ENCODE peak calls at places on chromosomes 5 and 9, in ten cellular contexts. D is left ventricle myocardium inferior, U is fibroblast of pulmonary artery, S is fibroblast of lung, K is mammary epithelial cell, F is hepatocyte, Y is cardiac fibroblast, Q is upper lobe of right lung, J is lung, O is psoas muscle. T is an unnamed sample.

GRCh38 chr9:133460405-133461175 is 812 bp downstream of the CACFD1 start:
- DNase-seq in D (no peak), U (peak), S (peak), K (peak), F (peak), Y (no peak), Q (peak), J (peak), O (no peak), T (no peak)

GRCh38 chr9:100170556-100170955 is 71.5 kb downstream of the INVS start:
- DNase-seq in D (no peak), U (no peak), S (no peak), K (peak), F (no peak), Y (peak), Q (no peak), J (no peak), O (no peak), T (peak)

GRCh38 chr5:35857606-35858205 is 1.0 kb downstream of the IL7R start:
- DNase-seq in D (no peak), U (peak), S (peak), K (peak), F (no peak), Y (peak), Q (no peak), J (no peak), O (no peak), T (peak)

GRCh38 chr9:120708526-120709224 is 5.6 kb downstream of the MEGF9 start:
- DNase-seq in D (no peak), U (peak), S (peak), K (peak), F (no peak), Y (peak), Q (no peak), J (no peak), O (no peak), T (peak)

GRCh38 chr5:76252437-76252836 is 150.6 kb upstream of the IQGAP2 start:
- DNase-seq in D (no peak), U (no peak), S (no peak), K (peak), F (no peak), Y (no peak), Q (no peak), J (no peak), O (no peak), T (no peak)

GRCh38 chr5:116521173-116521872 is 53.3 kb downstream of the SEMA6A start:
- DNase-seq in D (peak), U (peak), S (peak), K (peak), F (no peak), Y (peak), Q (no peak), J (no peak), O (peak), T (no peak)

GRCh38 chr5:172903790-172904189 is 55.4 kb upstream of the RPL26L1 start:
- DNase-seq in D (no peak), U (peak), S (peak), K (peak), F (peak), Y (peak), Q (no peak), J (no peak), O (peak), T (peak)

GRCh38 chr5:147460380-147460779 is 49.5 kb downstream of the DPYSL3 start:
- DNase-seq in D (no peak), U (no peak), S (no peak), K (no peak), F (no peak), Y (no peak), Q (no peak), J (no peak), O (no peak), T (no peak)

GRCh38 chr5:493758-494157 is 30.5 kb downstream of the SLC9A3 start:
- DNase-seq in D (no peak), U (no peak), S (no peak), K (no peak), F (no peak), Y (no peak), Q (no peak), J (no peak), O (no peak), T (no peak)

GRCh38 chr9:129981180-129981907 is 61.6 kb downstream of the FNBP1 start:
- DNase-seq in D (peak), U (peak), S (peak), K (no peak), F (peak), Y (peak), Q (no peak), J (no peak), O (no peak), T (no peak)

GRCh38 chr9:125763373-125763772 is 16.2 kb downstream of the PBX3 start:
- DNase-seq in D (no peak), U (peak), S (peak), K (peak), F (peak), Y (peak), Q (no peak), J (no peak), O (no peak), T (peak)

GRCh38 chr5:104213216-104213615 is 650.6 kb upstream of the NUDT12 start:
- DNase-seq in D (no peak), U (no peak), S (no peak), K (no peak), F (no peak), Y (no peak), Q (no peak), J (no peak), O (no peak), T (no peak)

GRCh38 chr5:10987881-10988504 is 227.0 kb upstream of the DAP start:
- DNase-seq in D (peak), U (peak), S (no peak), K (peak), F (peak), Y (peak), Q (peak), J (peak), O (peak), T (peak)

GRCh38 chr5:7868427-7868772 is 431 bp downstream of the FASTKD3 start:
- DNase-seq in D (no peak), U (no peak), S (no peak), K (no peak), F (no peak), Y (peak), Q (no peak), J (no peak), O (no peak), T (no peak)

GRCh38 chr9:3401556-3401955 is 124.2 kb downstream of the RFX3 start:
- DNase-seq in D (no peak), U (no peak), S (no peak), K (peak), F (no peak), Y (no peak), Q (no peak), J (no peak), O (no peak), T (no peak)

GRCh38 chr5:54643679-54644078 is 126.1 kb downstream of the SNX18 start:
- DNase-seq in D (no peak), U (peak), S (peak), K (peak), F (no peak), Y (peak), Q (no peak), J (no peak), O (no peak), T (peak)

GRCh38 chr9:1170918-1171317 is 120.8 kb downstream of the DMRT2 start:
- DNase-seq in D (no peak), U (no peak), S (no peak), K (no peak), F (no peak), Y (no peak), Q (no peak), J (no peak), O (no peak), T (no peak)
- H3K4me3 ChIP-seq in D (no peak), U (no peak), S (no peak), K (no peak), F (no peak), Y (no peak), Q (no peak), J (no peak), O (no peak), T (no peak)

DNA sequence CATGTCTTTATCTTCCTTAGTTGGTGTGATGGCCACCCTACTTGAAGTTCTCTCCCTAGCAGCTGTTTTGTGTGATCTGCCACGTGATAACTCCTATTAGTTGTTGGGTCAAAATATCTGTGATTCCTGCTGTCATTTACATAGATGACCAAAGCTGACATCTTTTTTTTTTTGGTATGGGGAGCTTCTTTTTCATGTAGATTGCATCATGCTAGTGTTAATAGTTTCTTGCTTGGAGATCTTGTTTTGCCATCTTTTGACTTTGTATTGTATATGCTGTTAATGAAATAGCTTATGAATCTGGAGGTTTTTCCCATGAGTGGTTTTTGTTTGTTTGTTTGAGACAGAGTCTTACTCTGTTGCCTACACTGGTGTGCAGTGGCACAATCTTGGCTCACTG is 243.8 kb downstream of the KDM4C start:
- DNase-seq in D (no peak), U (no peak), S (peak), K (no peak), F (no peak), Y (no peak), Q (no peak), J (no peak), O (no peak), T (no peak)
- TF ChIP-seq CTCF in D (no peak), U (no peak), S (no peak), K (no peak), F (no peak), Y (no peak), Q (no peak), J (no peak), O (no peak), T (no peak)

GRCh38 chr5:109297900-109298299 is 111.9 kb downstream of the PJA2 start:
- DNase-seq in D (no peak), U (no peak), S (no peak), K (no peak), F (no peak), Y (no peak), Q (no peak), J (no peak), O (no peak), T (no peak)

GRCh38 chr5:109298794-109299193 is 111.0 kb downstream of the PJA2 start:
- DNase-seq in D (no peak), U (no peak), S (no peak), K (no peak), F (no peak), Y (no peak), Q (no peak), J (no peak), O (no peak), T (no peak)

GRCh38 chr5:109304323-109304722 is 105.5 kb downstream of the PJA2 start:
- DNase-seq in D (no peak), U (no peak), S (no peak), K (no peak), F (no peak), Y (no peak), Q (no peak), J (no peak), O (no peak), T (no peak)

GRCh38 chr5:109299557-109299956 is 110.2 kb downstream of the PJA2 start:
- DNase-seq in D (no peak), U (no peak), S (no peak), K (no peak), F (no peak), Y (no peak), Q (no peak), J (no peak), O (no peak), T (no peak)
- H3K4me3 ChIP-seq in D (no peak), U (no peak), S (no peak), K (no peak), F (no peak), Y (no peak), Q (no peak), J (no peak), O (no peak), T (no peak)

DNA sequence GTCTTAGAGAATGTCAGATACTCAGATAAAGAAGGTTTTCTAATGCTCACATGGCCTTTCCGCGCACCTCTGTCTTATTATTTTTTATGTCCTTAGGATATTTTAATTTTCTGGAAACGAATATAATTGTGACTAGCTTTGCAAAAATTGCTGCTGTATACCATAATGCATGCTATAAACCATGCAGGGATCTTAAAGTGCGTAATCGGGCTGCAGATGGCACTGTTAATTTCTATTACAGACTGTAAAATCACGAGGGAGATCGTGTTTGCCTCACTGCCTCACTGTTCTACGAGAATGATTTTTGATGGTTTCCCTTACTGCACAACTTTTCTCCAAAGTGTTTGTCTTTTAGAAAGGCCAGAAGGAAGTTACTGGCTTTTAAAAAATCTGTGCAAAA is 356.1 kb downstream of the TUSC1 start:
- DNase-seq in D (no peak), U (no peak), S (no peak), K (no peak), F (no peak), Y (no peak), Q (no peak), J (no peak), O (no peak), T (no peak)
- TF ChIP-seq CTCF in D (no peak), U (no peak), S (no peak), K (no peak), F (no peak), Y (no peak), Q (no peak), J (no peak), O (no peak), T (no peak)

GRCh38 chr5:159005062-159005461 is 94.7 kb downstream of the EBF1 start:
- DNase-seq in D (no peak), U (no peak), S (no peak), K (no peak), F (no peak), Y (no peak), Q (no peak), J (no peak), O (no peak), T (no peak)

GRCh38 chr5:159010611-159011497 is 88.9 kb downstream of the EBF1 start:
- DNase-seq in D (peak), U (peak), S (peak), K (no peak), F (no peak), Y (peak), Q (no peak), J (no peak), O (no peak), T (peak)
- H3K4me3 ChIP-seq in D (peak), U (no peak), S (no peak), K (no peak), F (no peak), Y (peak), Q (no peak), J (no peak), O (peak), T (peak)

DNA sequence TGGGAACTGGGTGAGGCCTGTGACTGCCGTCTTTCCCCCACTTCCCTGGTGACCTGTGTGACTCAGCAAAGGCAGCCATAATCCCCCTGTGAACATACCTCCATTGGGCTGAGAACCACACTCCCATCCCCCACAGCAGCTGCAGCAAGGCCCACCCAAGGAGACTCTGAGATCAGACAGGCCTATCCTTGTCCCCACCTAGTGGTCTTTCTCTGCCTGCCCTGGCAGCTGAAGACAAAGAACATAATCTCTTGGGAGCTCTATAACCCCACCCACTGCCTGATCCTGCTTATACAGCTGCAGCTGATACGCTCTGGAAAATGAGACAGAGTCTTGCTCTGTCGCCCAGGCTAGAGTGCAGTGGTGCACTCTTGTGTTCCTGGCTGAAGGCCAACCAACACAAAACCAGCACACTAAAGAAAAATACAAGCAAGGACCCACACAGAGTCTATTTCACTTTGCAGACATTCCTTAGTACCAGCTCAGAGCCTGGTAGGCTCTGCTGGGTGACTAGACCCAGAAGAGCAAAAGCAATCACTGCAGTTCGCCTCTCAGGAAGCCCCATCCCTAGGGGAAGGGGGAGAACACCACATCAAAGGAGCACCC is 106.7 kb downstream of the MCTP1 start:
- DNase-seq in D (no peak), U (peak), S (peak), K (no peak), F (peak), Y (peak), Q (no peak), J (no peak), O (no peak), T (peak)
- TF ChIP-seq CTCF in D (peak), U (no peak), S (peak), K (no peak), F (peak), Y (peak), Q (no peak), J (no peak), O (no peak), T (no peak)